ENCODE peak calls at places on chromosome 11, in four cellular contexts. One of them, this sample, is unnamed. For H3K36me3, the result is how much of the 10 kb centered on the place peaks cover.

GRCh38 chr11:120248551-120249278 is 8.8 kb downstream of the POU2F3 start:
- DNase-seq in H1: no peak
- DNase-seq in HepG2: no peak
- DNase-seq in GM12878: peak
- DNase-seq in this sample: peak

GRCh38 chr11:70825893-70826540 is 426.4 kb downstream of the SHANK2 start:
- DNase-seq in GM12878: no peak
- DNase-seq in HepG2: no peak
- DNase-seq in H1: no peak
- DNase-seq in this sample: no peak

GRCh38 chr11:8813658-8814057 is 97.3 kb upstream of the AKIP1 start:
- DNase-seq in GM12878: no peak
- DNase-seq in HepG2: peak
- DNase-seq in H1: peak
- DNase-seq in this sample: peak

GRCh38 chr11:70141490-70142014 is 61.5 kb upstream of the FADD start:
- DNase-seq in HepG2: no peak
- DNase-seq in GM12878: no peak
- DNase-seq in H1: peak
- DNase-seq in this sample: peak

GRCh38 chr11:86608251-86608799 is 64.1 kb downstream of the ME3 start:
- DNase-seq in HepG2: peak
- DNase-seq in GM12878: peak
- DNase-seq in H1: no peak
- DNase-seq in this sample: no peak

GRCh38 chr11:58204042-58204441 is at the start of gene OR1S2:
- DNase-seq in H1: no peak
- DNase-seq in HepG2: no peak
- DNase-seq in GM12878: no peak
- DNase-seq in this sample: no peak

GRCh38 chr11:877565-877964 is 33.0 kb downstream of the CHID1 start:
- DNase-seq in HepG2: no peak
- DNase-seq in GM12878: no peak
- DNase-seq in H1: no peak
- DNase-seq in this sample: peak

GRCh38 chr11:119727523-119728081 is 1.4 kb downstream of the NECTIN1 start:
- DNase-seq in GM12878: no peak
- DNase-seq in HepG2: no peak
- DNase-seq in H1: no peak
- DNase-seq in this sample: no peak

GRCh38 chr11:110818032-110818687 is 105.9 kb upstream of the ARHGAP20 start:
- DNase-seq in GM12878: no peak
- DNase-seq in H1: no peak
- DNase-seq in HepG2: no peak
- DNase-seq in this sample: no peak

GRCh38 chr11:114015117-114015516 is 40.2 kb downstream of the HTR3A start:
- DNase-seq in GM12878: no peak
- DNase-seq in H1: no peak
- DNase-seq in HepG2: no peak
- DNase-seq in this sample: no peak

GRCh38 chr11:133955091-133955846 is 1.5 kb downstream of the IGSF9B start:
- DNase-seq in HepG2: no peak
- DNase-seq in H1: no peak
- DNase-seq in GM12878: no peak
- DNase-seq in this sample: no peak

GRCh38 chr11:61602775-61603569 is 22.1 kb upstream of the SYT7 start:
- DNase-seq in H1: no peak
- DNase-seq in GM12878: no peak
- DNase-seq in HepG2: no peak
- DNase-seq in this sample: no peak

GRCh38 chr11:110032257-110032656 is 60.9 kb upstream of the ZC3H12C start:
- DNase-seq in GM12878: no peak
- DNase-seq in H1: no peak
- DNase-seq in HepG2: no peak
- DNase-seq in this sample: no peak

GRCh38 chr11:126585388-126586302 is 230.2 kb downstream of the ST3GAL4 start:
- DNase-seq in H1: no peak
- DNase-seq in HepG2: no peak
- DNase-seq in GM12878: no peak
- DNase-seq in this sample: peak

GRCh38 chr11:450809-451451 is 851 bp downstream of the PTDSS2 start:
- DNase-seq in HepG2: peak
- DNase-seq in GM12878: no peak
- DNase-seq in H1: no peak
- DNase-seq in this sample: peak

GRCh38 chr11:103051158-103051801 is 40.7 kb downstream of the DCUN1D5 start:
- DNase-seq in H1: no peak
- DNase-seq in GM12878: no peak
- DNase-seq in HepG2: no peak
- DNase-seq in this sample: no peak

GRCh38 chr11:5696210-5696609 is 6.6 kb downstream of the TRIM22 start:
- DNase-seq in H1: no peak
- DNase-seq in HepG2: no peak
- DNase-seq in GM12878: no peak
- DNase-seq in this sample: no peak

GRCh38 chr11:92753161-92753560 is 216.3 kb upstream of the MTNR1B start:
- DNase-seq in GM12878: no peak
- DNase-seq in H1: no peak
- DNase-seq in HepG2: no peak
- DNase-seq in this sample: no peak

GRCh38 chr11:120817131-120817530 is 206.8 kb upstream of the TBCEL start:
- DNase-seq in HepG2: no peak
- DNase-seq in GM12878: no peak
- DNase-seq in H1: no peak
- DNase-seq in this sample: no peak

GRCh38 chr11:18704698-18705097 is 6.1 kb downstream of the TMEM86A start:
- DNase-seq in GM12878: no peak
- DNase-seq in HepG2: no peak
- DNase-seq in H1: no peak
- DNase-seq in this sample: no peak

GRCh38 chr11:94869186-94869585 is 101.0 kb downstream of the AMOTL1 start:
- DNase-seq in H1: no peak
- DNase-seq in GM12878: no peak
- DNase-seq in HepG2: no peak
- DNase-seq in this sample: no peak

GRCh38 chr11:122632178-122632824 is 23.2 kb upstream of the UBASH3B start:
- DNase-seq in GM12878: no peak
- DNase-seq in H1: no peak
- DNase-seq in HepG2: no peak
- DNase-seq in this sample: no peak

GRCh38 chr11:64000026-64000739 is 13.9 kb downstream of the OTUB1 start:
- DNase-seq in HepG2: no peak
- DNase-seq in GM12878: no peak
- DNase-seq in H1: no peak
- DNase-seq in this sample: peak

GRCh38 chr11:76615950-76616349 is 54.6 kb downstream of the LRRC32 start:
- DNase-seq in HepG2: no peak
- DNase-seq in GM12878: no peak
- DNase-seq in H1: no peak
- DNase-seq in this sample: no peak

GRCh38 chr11:65298655-65299179 is 15.9 kb upstream of the CDC42EP2 start:
- DNase-seq in H1: no peak
- DNase-seq in HepG2: no peak
- DNase-seq in GM12878: no peak
- DNase-seq in this sample: no peak

GRCh38 chr11:93623179-93623578 is 38.3 kb upstream of the CEP295 start:
- DNase-seq in HepG2: no peak
- DNase-seq in H1: peak
- DNase-seq in GM12878: peak
- DNase-seq in this sample: peak

GRCh38 chr11:86672007-86672621 is at the start of gene ME3:
- DNase-seq in H1: no peak
- DNase-seq in GM12878: no peak
- DNase-seq in HepG2: no peak
- DNase-seq in this sample: no peak

GRCh38 chr11:17479284-17480214 is 2.9 kb upstream of the ABCC8 start:
- DNase-seq in GM12878: no peak
- DNase-seq in HepG2: no peak
- DNase-seq in H1: peak
- DNase-seq in this sample: no peak

GRCh38 chr11:103961010-103961409 is 75.4 kb upstream of the DDI1 start:
- DNase-seq in GM12878: no peak
- DNase-seq in H1: no peak
- DNase-seq in HepG2: no peak
- DNase-seq in this sample: no peak

GRCh38 chr11:110430267-110431211 is 791 bp downstream of the FDX1 start:
- DNase-seq in GM12878: peak
- DNase-seq in HepG2: peak
- DNase-seq in H1: no peak
- DNase-seq in this sample: no peak

GRCh38 chr11:69403556-69404215 is 77.8 kb upstream of the LINC01488 start:
- DNase-seq in H1: no peak
- DNase-seq in GM12878: no peak
- DNase-seq in HepG2: no peak
- DNase-seq in this sample: no peak

GRCh38 chr11:118878187-118878586 is 5.5 kb upstream of the CXCR5 start:
- DNase-seq in GM12878: no peak
- DNase-seq in H1: no peak
- DNase-seq in HepG2: no peak
- DNase-seq in this sample: no peak

GRCh38 chr11:36702330-36703054 is 104.5 kb upstream of the RAG2 start:
- DNase-seq in H1: peak
- DNase-seq in HepG2: peak
- DNase-seq in GM12878: peak
- DNase-seq in this sample: peak

DNA sequence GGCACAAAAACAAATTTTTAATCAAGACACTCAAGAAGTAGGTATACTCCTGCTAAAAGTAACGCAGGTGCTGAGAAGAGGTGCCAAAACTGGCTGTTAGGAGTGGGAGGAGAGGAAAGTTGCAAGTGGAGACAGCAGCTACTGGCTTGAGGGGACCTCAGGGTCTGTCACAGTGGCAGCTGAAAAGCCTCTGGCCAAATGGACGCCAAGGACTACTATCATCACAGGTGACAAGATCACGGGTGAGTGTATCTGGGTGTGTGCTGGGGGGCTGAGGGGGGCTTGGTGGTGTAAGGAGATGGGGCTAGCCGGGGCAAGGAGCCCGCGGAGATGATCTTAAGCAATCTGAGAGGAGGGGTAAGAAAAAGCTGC is 687 bp downstream of the ZNF202 start:
- DNase-seq in GM12878: no peak
- DNase-seq in HepG2: no peak
- DNase-seq in H1: no peak
- DNase-seq in this sample: no peak
- TF ChIP-seq SUZ12 in GM12878: no peak
- TF ChIP-seq SUZ12 in HepG2: no peak
- TF ChIP-seq SUZ12 in H1: no peak
- TF ChIP-seq SUZ12 in this sample: no peak

DNA sequence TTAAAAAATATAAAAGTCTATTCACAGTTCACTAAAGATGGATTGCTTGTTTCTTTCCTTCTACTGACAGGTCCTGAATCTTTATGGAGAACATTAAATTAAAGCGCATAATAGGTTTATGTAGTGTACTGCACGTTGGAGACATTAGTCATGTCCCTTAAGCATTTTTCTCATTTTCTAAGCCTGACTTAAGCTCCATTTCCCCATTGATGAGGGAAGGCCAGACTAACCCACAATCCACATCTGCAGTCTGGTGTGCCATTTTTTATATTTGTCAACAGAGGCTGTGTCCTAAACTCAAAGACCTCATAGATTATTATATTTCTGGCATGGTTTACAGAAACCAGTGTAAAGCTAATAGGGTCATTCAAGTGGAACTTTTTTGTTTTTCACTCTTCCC is 39.9 kb downstream of the CADM1 start:
- DNase-seq in H1: no peak
- DNase-seq in GM12878: no peak
- DNase-seq in HepG2: no peak
- DNase-seq in this sample: no peak
- TF ChIP-seq YY1 in H1: no peak
- TF ChIP-seq YY1 in GM12878: no peak
- TF ChIP-seq YY1 in HepG2: no peak
- TF ChIP-seq YY1 in this sample: no peak

DNA sequence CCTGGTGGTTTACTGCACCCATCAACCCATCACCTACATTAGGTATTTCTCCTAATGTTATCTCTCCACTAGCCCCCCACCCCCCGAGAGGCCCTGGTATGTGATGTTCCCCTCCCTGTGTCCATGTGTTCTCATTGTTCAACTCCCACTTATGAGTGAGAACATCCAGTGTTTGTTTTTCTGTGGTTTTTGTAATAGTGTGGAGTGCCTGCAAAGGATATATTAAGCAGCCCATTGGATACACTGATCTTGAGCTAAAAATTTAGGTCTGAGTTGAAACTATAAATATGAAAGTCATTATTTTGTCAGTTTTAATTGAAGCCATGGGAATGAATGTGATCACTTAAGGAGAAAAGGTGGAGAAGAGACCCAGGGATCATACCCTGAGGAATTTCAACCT is 23.0 kb downstream of the MRPL48 start:
- DNase-seq in GM12878: no peak
- DNase-seq in H1: no peak
- DNase-seq in HepG2: no peak
- DNase-seq in this sample: no peak
- H3K36me3 ChIP-seq in GM12878: under half
- H3K36me3 ChIP-seq in H1: under half
- H3K36me3 ChIP-seq in HepG2: under half
- H3K36me3 ChIP-seq in this sample: under half

GRCh38 chr11:2781413-2782274 is 81.8 kb upstream of the KCNQ1OT1 start:
- DNase-seq in H1: no peak
- DNase-seq in GM12878: no peak
- DNase-seq in HepG2: no peak
- DNase-seq in this sample: no peak
- TF ChIP-seq SUZ12 in H1: no peak
- TF ChIP-seq SUZ12 in GM12878: no peak
- TF ChIP-seq SUZ12 in HepG2: no peak
- TF ChIP-seq SUZ12 in this sample: no peak

GRCh38 chr11:74932169-74932568 is 16.7 kb downstream of the XRRA1 start:
- DNase-seq in H1: no peak
- DNase-seq in HepG2: no peak
- DNase-seq in GM12878: no peak
- DNase-seq in this sample: no peak
- TF ChIP-seq YY1 in H1: no peak
- TF ChIP-seq YY1 in HepG2: no peak
- TF ChIP-seq YY1 in GM12878: no peak
- TF ChIP-seq YY1 in this sample: no peak

GRCh38 chr11:72921028-72921716 is 107.0 kb downstream of the ATG16L2 start:
- DNase-seq in H1: no peak
- DNase-seq in GM12878: no peak
- DNase-seq in HepG2: no peak
- DNase-seq in this sample: no peak
- H3K36me3 ChIP-seq in H1: under half
- H3K36me3 ChIP-seq in GM12878: under half
- H3K36me3 ChIP-seq in HepG2: under half
- H3K36me3 ChIP-seq in this sample: under half